ENCODE peak calls at places on chromosomes 5 and 9, in eight cellular contexts. K is tibial nerve, J is endothelial cell of umbilical vein, D is suprapubic skin, R is IMR-90, C is prostate gland, I is A549, N is ovary. V is an unnamed sample.

GRCh38 chr5:94111209-94112004 is 370.0 kb upstream of the POU5F2 start:
- DNase-seq in K (peak), J (peak), D (peak), R (peak), C (peak), I (peak), N (peak), V (peak)

GRCh38 chr5:14266686-14267085 is 123.5 kb downstream of the TRIO start:
- DNase-seq in K (no peak), J (peak), D (no peak), R (no peak), C (no peak), I (no peak), N (no peak), V (no peak)

GRCh38 chr5:143142596-143143435 is 260.7 kb downstream of the NR3C1 start:
- DNase-seq in K (peak), J (no peak), D (no peak), R (peak), C (peak), I (no peak), N (peak), V (no peak)

GRCh38 chr5:170632985-170633234 is 129.1 kb downstream of the KCNIP1 start:
- DNase-seq in K (peak), J (no peak), D (no peak), R (no peak), C (peak), I (no peak), N (peak), V (peak)

GRCh38 chr5:106417566-106417965 is 1253.2 kb downstream of the EFNA5 start:
- DNase-seq in K (no peak), J (no peak), D (no peak), R (no peak), C (no peak), I (no peak), N (no peak), V (no peak)

GRCh38 chr5:30991462-30991861 is 202.0 kb upstream of the CDH6 start:
- DNase-seq in K (no peak), J (no peak), D (no peak), R (peak), C (no peak), I (no peak), N (no peak), V (no peak)

GRCh38 chr5:123283031-123283430 is 140.2 kb downstream of the CEP120 start:
- DNase-seq in K (no peak), J (no peak), D (no peak), R (no peak), C (no peak), I (no peak), N (no peak), V (no peak)

GRCh38 chr9:19471737-19472648 is 63.2 kb downstream of the ACER2 start:
- DNase-seq in K (peak), J (peak), D (peak), R (peak), C (no peak), I (peak), N (peak), V (peak)

GRCh38 chr5:153982206-153982605 is 56.5 kb downstream of the FAM114A2 start:
- DNase-seq in K (no peak), J (no peak), D (no peak), R (no peak), C (no peak), I (no peak), N (no peak), V (no peak)

GRCh38 chr5:150302301-150303069 is at the start of gene ARSI:
- DNase-seq in K (no peak), J (no peak), D (no peak), R (no peak), C (no peak), I (peak), N (peak), V (peak)

GRCh38 chr5:141958773-141959172 is 771 bp upstream of the PCDH12 start:
- DNase-seq in K (no peak), J (peak), D (no peak), R (peak), C (no peak), I (no peak), N (no peak), V (no peak)

GRCh38 chr5:150320048-150320555 is 17.4 kb upstream of the ARSI start:
- DNase-seq in K (peak), J (no peak), D (no peak), R (peak), C (no peak), I (peak), N (peak), V (peak)

GRCh38 chr9:131885144-131885609 is 145.3 kb upstream of the RAPGEF1 start:
- DNase-seq in K (no peak), J (peak), D (peak), R (no peak), C (no peak), I (no peak), N (no peak), V (no peak)

GRCh38 chr5:66989781-66990180 is 206.8 kb downstream of the CD180 start:
- DNase-seq in K (no peak), J (no peak), D (no peak), R (no peak), C (no peak), I (no peak), N (no peak), V (no peak)

GRCh38 chr9:124348831-124349230 is 66.4 kb downstream of the PSMB7 start:
- DNase-seq in K (no peak), J (no peak), D (peak), R (no peak), C (no peak), I (no peak), N (no peak), V (no peak)

GRCh38 chr5:150700298-150700599 is 613 bp downstream of the RBM22 start:
- DNase-seq in K (no peak), J (no peak), D (no peak), R (no peak), C (no peak), I (peak), N (no peak), V (no peak)

GRCh38 chr9:7968642-7969041 is 169.1 kb upstream of the DMAC1 start:
- DNase-seq in K (no peak), J (no peak), D (no peak), R (no peak), C (no peak), I (no peak), N (no peak), V (no peak)

DNA sequence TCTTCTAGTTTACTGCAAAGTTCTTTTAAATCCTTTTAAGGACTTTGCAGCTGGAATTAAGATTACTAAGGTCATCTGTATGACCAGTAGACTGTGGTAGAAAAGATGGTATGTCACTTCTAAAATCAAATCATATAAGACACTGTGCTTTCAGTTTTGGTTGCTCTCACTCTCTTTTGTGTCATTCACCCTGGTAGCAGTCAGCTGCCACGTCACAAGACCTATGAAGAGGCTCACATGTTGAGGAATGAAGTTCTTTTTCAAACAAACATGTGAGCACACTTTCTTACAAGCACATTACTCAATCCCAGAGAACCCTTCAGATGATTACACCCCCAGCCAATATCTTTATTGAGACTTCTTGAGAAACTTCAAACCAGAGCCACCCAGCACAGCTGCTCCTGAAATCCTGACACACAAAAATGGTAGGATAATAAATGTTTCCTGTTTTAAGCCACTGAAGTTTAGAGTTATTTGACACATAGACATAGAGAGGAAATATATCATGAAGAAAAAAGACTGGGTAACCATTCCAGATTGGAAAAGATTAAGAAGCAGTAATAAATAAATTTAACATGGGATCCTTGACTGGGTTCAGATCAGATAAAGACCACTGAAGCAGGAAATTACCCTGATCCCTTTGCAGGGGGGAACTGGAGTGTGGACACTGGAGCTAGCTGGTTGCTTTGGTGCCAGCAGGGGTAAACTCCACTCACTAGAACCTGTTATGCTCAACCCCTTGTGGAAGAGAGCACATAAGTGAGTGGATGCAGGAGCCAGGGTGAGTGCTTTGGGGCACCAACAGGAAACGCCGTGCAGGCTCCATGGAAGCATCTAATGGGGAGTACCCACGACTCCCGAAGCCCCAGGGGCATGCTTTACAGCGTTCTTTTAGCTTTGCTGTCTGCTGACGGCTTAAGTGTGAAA is 64.1 kb downstream of the SLCO4C1 start:
- DNase-seq in K (no peak), J (no peak), D (no peak), R (no peak), C (no peak), I (no peak), N (no peak), V (no peak)
- H3K27ac ChIP-seq in K (no peak), J (no peak), D (no peak), R (no peak), C (no peak), I (no peak), N (no peak), V (no peak)

GRCh38 chr5:132364319-132364718 is 5.2 kb upstream of the SLC22A5 start:
- DNase-seq in K (no peak), J (no peak), D (no peak), R (peak), C (no peak), I (peak), N (no peak), V (no peak)
- TF ChIP-seq POLR2A in K (no peak), J (no peak), D (no peak), R (no peak), C (no peak), I (no peak), N (no peak), V (no peak)

DNA sequence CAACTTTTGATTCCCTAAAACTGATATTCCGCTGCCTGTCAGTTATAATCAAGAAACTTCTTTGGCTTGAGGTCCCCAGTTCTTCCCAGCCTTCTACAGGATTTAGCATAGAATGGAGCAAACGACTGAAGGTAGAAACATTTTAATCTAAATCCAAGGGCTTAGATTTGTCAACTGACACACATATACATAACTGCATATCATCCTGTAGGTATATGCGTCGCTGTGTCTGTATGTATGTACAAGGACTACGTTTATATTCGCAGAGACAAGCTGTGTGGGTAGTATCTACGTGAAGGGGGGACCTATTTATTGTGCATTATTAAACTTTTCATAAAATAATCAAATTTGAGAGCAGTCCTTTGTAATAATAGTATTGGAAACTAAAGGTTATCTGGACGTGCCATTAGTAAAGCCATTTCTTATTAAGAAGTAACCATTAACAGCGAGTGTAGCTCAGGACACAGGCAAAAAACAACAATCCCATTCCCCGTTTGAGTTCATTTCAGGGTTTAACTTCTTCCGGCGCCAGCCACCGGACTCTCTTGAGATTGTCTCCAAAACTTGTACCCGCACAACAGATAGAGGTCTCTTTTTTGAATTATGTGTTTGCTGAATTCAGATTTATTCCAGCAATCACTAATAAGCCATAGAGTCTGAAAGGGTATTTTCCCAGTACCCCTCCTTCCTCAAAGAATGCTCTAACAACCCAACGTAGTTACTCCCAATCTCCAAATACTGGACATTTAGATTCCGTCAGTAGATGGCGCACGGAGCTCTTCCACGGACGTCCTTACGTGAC is 2.1 kb upstream of the MLLT3 start:
- DNase-seq in K (peak), J (peak), D (no peak), R (peak), C (peak), I (peak), N (peak), V (peak)
- H3K27ac ChIP-seq in K (no peak), J (no peak), D (no peak), R (no peak), C (peak), I (peak), N (peak), V (no peak)

GRCh38 chr9:136088939-136089696 is 6.0 kb downstream of the NACC2 start:
- DNase-seq in K (no peak), J (no peak), D (no peak), R (no peak), C (no peak), I (no peak), N (peak), V (no peak)
- TF ChIP-seq POLR2A in K (no peak), J (no peak), D (no peak), R (no peak), C (no peak), I (no peak), N (no peak), V (no peak)

V was measured in body of pancreas.